ENCODE peak calls at places on chromosomes 11 and 22, in eight cellular contexts. H, P, Y, N, F, K, G and M are unnamed samples.

GRCh38 chr22:50305658-50306566 is 1.5 kb downstream of the PLXNB2 start:
- DNase-seq in H (peak), P (peak), Y (peak), N (peak), F (peak), K (peak), G (peak), M (no peak)

GRCh38 chr11:93166867-93167266 is 30.9 kb downstream of the SLC36A4 start:
- DNase-seq in H (no peak), P (no peak), Y (peak), N (no peak), F (no peak), K (no peak), G (peak), M (no peak)

GRCh38 chr11:12675951-12676711 is 1.9 kb downstream of the TEAD1 start:
- DNase-seq in H (no peak), P (no peak), Y (peak), N (no peak), F (peak), K (peak), G (peak), M (no peak)

GRCh38 chr11:120086651-120087050 is 51.3 kb downstream of the TRIM29 start:
- DNase-seq in H (no peak), P (no peak), Y (no peak), N (no peak), F (no peak), K (no peak), G (no peak), M (no peak)

GRCh38 chr11:47355283-47356128 is 3.0 kb upstream of the MYBPC3 start:
- DNase-seq in H (peak), P (peak), Y (peak), N (peak), F (peak), K (peak), G (peak), M (peak)

GRCh38 chr11:107882095-107882820 is 23.7 kb upstream of the SLC35F2 start:
- DNase-seq in H (no peak), P (no peak), Y (no peak), N (no peak), F (no peak), K (no peak), G (no peak), M (no peak)

GRCh38 chr11:127133061-127133460 is 132.5 kb upstream of the KIRREL3 start:
- DNase-seq in H (no peak), P (no peak), Y (no peak), N (no peak), F (no peak), K (no peak), G (no peak), M (no peak)

GRCh38 chr22:28477556-28477955 is 202.1 kb downstream of the TTC28 start:
- DNase-seq in H (no peak), P (no peak), Y (no peak), N (no peak), F (no peak), K (no peak), G (no peak), M (no peak)

GRCh38 chr22:43031617-43032016 is 16.7 kb upstream of the PACSIN2 start:
- DNase-seq in H (no peak), P (no peak), Y (no peak), N (no peak), F (no peak), K (no peak), G (no peak), M (no peak)

GRCh38 chr11:131356201-131356600 is 14.2 kb upstream of the NTM start:
- DNase-seq in H (no peak), P (no peak), Y (peak), N (no peak), F (no peak), K (no peak), G (no peak), M (no peak)

DNA sequence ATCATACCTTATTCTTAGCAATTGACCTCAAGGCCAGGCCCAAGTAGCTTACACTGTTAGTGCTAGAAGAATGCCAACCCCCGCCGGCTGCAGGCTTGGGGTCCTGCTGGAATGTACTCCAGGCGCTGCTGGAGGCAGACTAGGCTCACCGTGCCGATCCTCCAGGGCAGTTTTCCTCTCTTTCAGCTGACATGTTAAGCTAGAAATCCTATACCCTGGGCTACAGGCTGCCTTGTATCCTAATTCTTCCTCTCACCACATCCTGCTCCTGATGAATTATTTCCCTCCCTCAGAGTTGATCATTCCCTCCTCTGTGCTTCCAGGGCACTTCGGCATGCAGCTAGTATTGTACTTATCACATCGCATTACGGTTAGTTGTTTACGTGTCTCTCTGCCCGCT is 3.4 kb downstream of the SPTBN2 start:
- DNase-seq in H (peak), P (no peak), Y (peak), N (no peak), F (no peak), K (no peak), G (no peak), M (no peak)
- H3K4me3 ChIP-seq in H (no peak), P (no peak), Y (no peak), N (no peak), F (no peak), K (no peak), G (no peak), M (no peak)

GRCh38 chr11:279040-279965 is 1.1 kb downstream of the NLRP6 start:
- DNase-seq in H (peak), P (no peak), Y (no peak), N (no peak), F (no peak), K (no peak), G (no peak), M (no peak)

GRCh38 chr11:280762-281485 is 2.7 kb downstream of the NLRP6 start:
- DNase-seq in H (peak), P (no peak), Y (no peak), N (no peak), F (no peak), K (no peak), G (no peak), M (no peak)

GRCh38 chr11:281486-282161 is 3.4 kb downstream of the NLRP6 start:
- DNase-seq in H (no peak), P (no peak), Y (no peak), N (no peak), F (no peak), K (no peak), G (no peak), M (no peak)

GRCh38 chr11:278001-278951 is at the start of gene NLRP6:
- DNase-seq in H (no peak), P (no peak), Y (no peak), N (no peak), F (no peak), K (no peak), G (no peak), M (no peak)

GRCh38 chr11:279966-280761 is 2.0 kb downstream of the NLRP6 start:
- DNase-seq in H (peak), P (no peak), Y (peak), N (no peak), F (peak), K (peak), G (no peak), M (no peak)
- H3K4me3 ChIP-seq in H (peak), P (no peak), Y (no peak), N (no peak), F (peak), K (no peak), G (no peak), M (no peak)

GRCh38 chr11:112962854-112963367 is 1.7 kb downstream of the NCAM1 start:
- DNase-seq in H (peak), P (no peak), Y (no peak), N (peak), F (peak), K (no peak), G (no peak), M (no peak)
- H3K4me3 ChIP-seq in H (peak), P (no peak), Y (peak), N (peak), F (peak), K (peak), G (no peak), M (no peak)

DNA sequence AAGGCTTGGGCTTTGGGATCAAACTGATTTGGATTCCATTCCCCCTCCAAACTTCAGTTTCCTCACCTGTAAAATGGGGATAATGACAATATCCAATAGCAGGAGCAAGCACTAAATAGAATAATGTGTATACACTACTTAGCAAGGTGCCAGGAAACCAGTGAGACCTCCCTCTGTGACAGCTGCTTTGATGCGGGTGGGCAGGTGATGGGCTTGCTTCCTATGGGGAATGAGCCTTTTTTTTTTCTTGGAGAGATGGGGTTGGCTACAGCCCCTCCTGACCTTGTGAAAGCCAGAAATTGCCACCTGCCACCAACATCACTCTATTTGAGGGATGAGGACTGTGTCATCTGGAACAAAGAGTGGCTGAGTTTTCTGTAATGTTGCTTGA is 1.1 kb downstream of the CD82 start:
- DNase-seq in H (no peak), P (no peak), Y (no peak), N (no peak), F (no peak), K (no peak), G (no peak), M (peak)
- H3K4me3 ChIP-seq in H (peak), P (no peak), Y (peak), N (no peak), F (peak), K (no peak), G (peak), M (peak)

DNA sequence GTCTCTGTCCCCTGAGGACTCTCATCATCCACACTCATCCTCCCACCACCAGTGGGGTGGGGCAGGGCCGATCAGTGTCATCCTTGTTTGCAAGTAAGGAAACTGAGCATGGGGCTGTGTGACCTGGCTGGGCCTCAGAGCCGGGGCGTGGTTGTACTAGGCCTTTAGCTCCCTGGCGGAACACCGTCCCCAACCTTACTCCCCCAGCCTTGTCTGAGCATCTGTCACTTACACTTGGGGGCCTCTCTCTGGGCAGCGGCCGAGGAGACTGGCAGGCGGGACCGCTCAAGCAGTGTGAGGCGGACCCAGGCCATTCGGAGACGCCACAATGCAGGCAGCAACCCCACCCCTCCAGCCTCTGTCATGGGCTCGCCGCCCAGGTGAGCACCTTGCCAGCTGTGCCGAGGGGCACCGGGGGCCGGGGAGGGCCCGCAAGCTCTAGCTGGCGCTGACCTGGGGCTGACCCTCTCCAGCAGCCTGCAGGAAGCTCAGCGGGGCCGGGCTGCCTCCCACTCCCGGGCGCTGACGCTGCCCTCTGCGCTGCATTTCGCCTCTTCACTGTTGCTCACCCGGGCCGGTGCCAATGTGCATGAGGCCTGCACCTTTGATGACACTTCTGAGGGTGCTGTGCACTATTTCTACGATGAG is 3.8 kb downstream of the PCNX3 start:
- DNase-seq in H (no peak), P (no peak), Y (no peak), N (no peak), F (no peak), K (no peak), G (no peak), M (no peak)
- H3K4me3 ChIP-seq in H (no peak), P (no peak), Y (no peak), N (no peak), F (no peak), K (no peak), G (no peak), M (no peak)

GRCh38 chr11:20450829-20451228 is 63.3 kb downstream of the PRMT3 start:
- DNase-seq in H (no peak), P (no peak), Y (no peak), N (no peak), F (no peak), K (no peak), G (no peak), M (no peak)

GRCh38 chr11:20448838-20449237 is 61.3 kb downstream of the PRMT3 start:
- DNase-seq in H (no peak), P (no peak), Y (peak), N (no peak), F (no peak), K (no peak), G (no peak), M (no peak)

GRCh38 chr11:20452585-20452984 is 65.1 kb downstream of the PRMT3 start:
- DNase-seq in H (no peak), P (no peak), Y (no peak), N (no peak), F (no peak), K (no peak), G (no peak), M (no peak)

GRCh38 chr11:20453657-20454316 is 66.3 kb downstream of the PRMT3 start:
- DNase-seq in H (no peak), P (no peak), Y (no peak), N (no peak), F (no peak), K (no peak), G (no peak), M (no peak)

GRCh38 chr11:20451568-20451967 is 64.1 kb downstream of the PRMT3 start:
- DNase-seq in H (no peak), P (no peak), Y (peak), N (no peak), F (no peak), K (peak), G (no peak), M (no peak)
- H3K4me3 ChIP-seq in H (no peak), P (no peak), Y (no peak), N (no peak), F (no peak), K (no peak), G (no peak), M (no peak)

DNA sequence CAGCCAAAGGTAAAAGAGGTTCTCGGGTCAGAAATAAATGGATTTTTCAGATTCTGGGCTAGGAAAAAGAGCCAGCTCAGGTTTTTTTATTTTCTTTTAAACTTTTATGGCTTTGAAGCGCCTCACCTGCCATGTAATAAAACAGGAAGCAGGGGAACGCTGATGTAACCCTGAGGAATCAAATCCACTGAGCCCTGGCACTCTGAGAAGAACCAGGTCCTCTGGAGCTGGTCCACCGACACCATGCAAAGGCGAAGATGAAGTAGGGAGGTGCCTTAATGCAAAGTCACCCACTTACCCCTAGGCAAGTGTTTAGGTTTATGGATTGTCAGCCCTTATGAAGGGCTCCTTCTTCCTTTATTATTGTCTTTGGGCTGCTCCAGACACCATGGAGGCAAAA is 1.6 kb downstream of the PAMR1 start:
- DNase-seq in H (no peak), P (no peak), Y (no peak), N (no peak), F (no peak), K (no peak), G (no peak), M (no peak)
- H3K4me3 ChIP-seq in H (no peak), P (no peak), Y (peak), N (peak), F (no peak), K (peak), G (no peak), M (no peak)

DNA sequence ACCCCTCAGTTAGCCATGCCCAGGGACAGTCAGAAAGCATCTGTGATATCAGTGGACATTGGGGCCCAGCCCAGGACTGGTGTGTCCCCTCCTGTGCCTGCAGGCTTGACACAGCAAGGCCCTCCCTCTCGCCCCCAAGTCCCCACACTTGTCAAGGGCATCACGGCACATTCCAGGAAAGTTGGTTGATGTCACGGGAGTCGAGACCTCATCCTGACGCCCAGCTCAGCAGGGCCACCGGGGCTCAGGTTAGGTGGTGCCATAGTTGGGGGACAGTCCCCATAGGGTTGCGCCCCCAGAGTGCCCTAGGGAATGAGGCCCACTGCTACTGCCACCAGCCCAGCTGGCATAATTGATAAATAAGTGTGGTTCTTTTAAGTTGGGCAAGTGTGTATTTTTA is 28.3 kb upstream of the GRAMD4 start:
- DNase-seq in H (no peak), P (no peak), Y (no peak), N (no peak), F (no peak), K (no peak), G (no peak), M (no peak)
- H3K4me3 ChIP-seq in H (no peak), P (no peak), Y (no peak), N (no peak), F (no peak), K (no peak), G (no peak), M (peak)